ENCODE peak calls at places on chromosomes 4 and X, in five cellular contexts. Z is K562, D is HepG2, G is SK-N-SH, O is GM12878. E is an unnamed sample.

GRCh38 chr4:39563448-39563847 is 36.2 kb upstream of the UGDH start:
- DNase-seq in Z (no peak), D (no peak), G (no peak), O (no peak), E (no peak)

GRCh38 chr4:110533590-110533910 is 57.6 kb downstream of the ENPEP start:
- DNase-seq in Z (no peak), D (no peak), G (no peak), O (no peak), E (no peak)

GRCh38 chr4:112859456-112860184 is 189.8 kb upstream of the ANK2 start:
- DNase-seq in Z (no peak), D (no peak), G (peak; percentile 69), O (no peak), E (no peak)

GRCh38 chrX:26851981-26852380 is 611.2 kb downstream of the PPP4R3C start:
- DNase-seq in Z (no peak), D (peak; percentile 0), G (no peak), O (no peak), E (peak; percentile 11)

GRCh38 chr4:2076908-2077534 is 17.9 kb downstream of the NAT8L start:
- DNase-seq in Z (no peak), D (peak; percentile 74), G (no peak), O (no peak), E (no peak)

GRCh38 chr4:11426716-11427115 is 2.0 kb downstream of the HS3ST1 start:
- DNase-seq in Z (no peak), D (no peak), G (no peak), O (no peak), E (no peak)

GRCh38 chr4:141524116-141524515 is 112.3 kb upstream of the IL15 start:
- DNase-seq in Z (no peak), D (no peak), G (no peak), O (no peak), E (no peak)

GRCh38 chr4:71239365-71239764 is 99.5 kb upstream of the SLC4A4 start:
- DNase-seq in Z (no peak), D (no peak), G (no peak), O (no peak), E (no peak)

GRCh38 chr4:40363945-40364344 is 28.8 kb downstream of the CHRNA9 start:
- DNase-seq in Z (no peak), D (no peak), G (no peak), O (no peak), E (no peak)

GRCh38 chr4:107094332-107094731 is 58.2 kb upstream of the DKK2 start:
- DNase-seq in Z (no peak), D (peak; percentile 1), G (no peak), O (no peak), E (peak; percentile 10)

GRCh38 chr4:141654098-141654497 is 17.7 kb downstream of the IL15 start:
- DNase-seq in Z (no peak), D (no peak), G (no peak), O (no peak), E (peak; percentile 36)

GRCh38 chr4:39285853-39286252 is 80.3 kb downstream of the RFC1 start:
- DNase-seq in Z (no peak), D (no peak), G (no peak), O (no peak), E (no peak)

GRCh38 chrX:97743014-97743413 is 859.3 kb downstream of the RPA4 start:
- DNase-seq in Z (no peak), D (no peak), G (no peak), O (no peak), E (no peak)

GRCh38 chrX:2536974-2537373 is 36.2 kb upstream of the DHRSX start:
- DNase-seq in Z (no peak), D (no peak), G (no peak), O (no peak), E (no peak)

GRCh38 chrX:19377799-19378198 is 34.1 kb downstream of the PDHA1 start:
- DNase-seq in Z (no peak), D (no peak), G (no peak), O (no peak), E (no peak)

GRCh38 chr4:24736066-24736465 is 59.3 kb upstream of the SOD3 start:
- DNase-seq in Z (no peak), D (no peak), G (no peak), O (no peak), E (no peak)

GRCh38 chrX:41086627-41086932 is 1.3 kb downstream of the USP9X start:
- DNase-seq in Z (no peak), D (no peak), G (no peak), O (no peak), E (no peak)

GRCh38 chr4:18012115-18012806 is 9.3 kb downstream of the LCORL start:
- DNase-seq in Z (no peak), D (no peak), G (no peak), O (no peak), E (no peak)

GRCh38 chr4:133152330-133152791 is 3.3 kb downstream of the PCDH10 start:
- DNase-seq in Z (no peak), D (no peak), G (no peak), O (no peak), E (no peak)

GRCh38 chr4:6124386-6125102 is 75.8 kb downstream of the JAKMIP1 start:
- DNase-seq in Z (no peak), D (no peak), G (no peak), O (no peak), E (no peak)

GRCh38 chrX:108439961-108440696 is 491 bp downstream of the COL4A5 start:
- DNase-seq in Z (peak; percentile 10), D (no peak), G (no peak), O (no peak), E (peak; percentile 42)

GRCh38 chr4:118842055-118842454 is 6.1 kb upstream of the SEC24D start:
- DNase-seq in Z (no peak), D (no peak), G (no peak), O (no peak), E (no peak)

GRCh38 chrX:50469206-50469605 is 1.4 kb downstream of the DGKK start:
- DNase-seq in Z (no peak), D (no peak), G (peak; percentile 41), O (no peak), E (no peak)

GRCh38 chrX:147741776-147742175 is 169.9 kb upstream of the FMR1 start:
- DNase-seq in Z (no peak), D (no peak), G (no peak), O (no peak), E (no peak)

GRCh38 chr4:76090241-76090691 is 15.8 kb downstream of the ART3 start:
- DNase-seq in Z (peak; percentile 58), D (peak; percentile 13), G (peak; percentile 45), O (no peak), E (no peak)

GRCh38 chr4:4574792-4575191 is 32.9 kb upstream of the STX18 start:
- DNase-seq in Z (no peak), D (no peak), G (no peak), O (no peak), E (no peak)

GRCh38 chrX:150547511-150548115 is 20.8 kb upstream of the MTM1 start:
- DNase-seq in Z (peak; percentile 68), D (no peak), G (peak; percentile 35), O (no peak), E (no peak)

GRCh38 chr4:183635333-183635732 is 23.7 kb downstream of the RWDD4 start:
- DNase-seq in Z (no peak), D (no peak), G (no peak), O (no peak), E (no peak)

GRCh38 chr4:112418092-112418491 is 97.9 kb downstream of the NEUROG2 start:
- DNase-seq in Z (no peak), D (no peak), G (no peak), O (no peak), E (no peak)

GRCh38 chr4:5300275-5300674 is 249.0 kb downstream of the STK32B start:
- DNase-seq in Z (no peak), D (no peak), G (no peak), O (no peak), E (no peak)

GRCh38 chr4:138438608-138439007 is 196.5 kb upstream of the SLC7A11 start:
- DNase-seq in Z (no peak), D (no peak), G (no peak), O (no peak), E (peak; percentile 25)

GRCh38 chr4:103493450-103494159 is 226.2 kb downstream of the TACR3 start:
- DNase-seq in Z (no peak), D (no peak), G (no peak), O (no peak), E (no peak)

GRCh38 chrX:55161581-55161980 is 58.6 kb upstream of the PAGE5 start:
- DNase-seq in Z (no peak), D (no peak), G (no peak), O (no peak), E (no peak)

DNA sequence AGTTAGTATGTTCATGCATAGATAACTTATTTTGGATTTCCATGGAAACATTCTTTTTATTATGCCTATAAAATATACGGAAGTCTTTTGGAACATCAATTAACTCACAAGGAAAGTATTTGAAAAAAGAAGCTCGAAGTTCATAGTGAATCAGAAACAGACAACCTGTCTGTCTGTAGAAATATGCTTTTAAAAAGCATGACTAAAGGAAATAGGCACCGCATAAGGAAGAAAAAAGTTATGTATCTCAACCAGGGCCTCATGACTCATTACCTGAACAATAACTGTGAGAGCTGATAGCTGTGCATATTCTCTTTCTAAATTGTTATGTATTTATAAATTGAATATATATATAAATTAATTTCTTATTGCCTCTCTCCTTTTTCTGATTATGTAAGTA is 324.1 kb downstream of the TLL1 start:
- DNase-seq in Z (no peak), D (no peak), G (no peak), O (no peak), E (no peak)
- TF ChIP-seq FOXM1 in Z (no peak), D (no peak), G (no peak), O (no peak), E (no peak)

GRCh38 chr4:3416270-3416669 is 25.5 kb upstream of the HGFAC start:
- DNase-seq in Z (no peak), D (no peak), G (no peak), O (no peak), E (no peak)
- TF ChIP-seq FOXM1 in Z (no peak), D (no peak), G (no peak), O (no peak), E (no peak)

GRCh38 chr4:7964890-7965662 is 25.4 kb upstream of the AFAP1 start:
- DNase-seq in Z (no peak), D (no peak), G (no peak), O (no peak), E (no peak)
- TF ChIP-seq FOXM1 in Z (no peak), D (no peak), G (no peak), O (no peak), E (no peak)

DNA sequence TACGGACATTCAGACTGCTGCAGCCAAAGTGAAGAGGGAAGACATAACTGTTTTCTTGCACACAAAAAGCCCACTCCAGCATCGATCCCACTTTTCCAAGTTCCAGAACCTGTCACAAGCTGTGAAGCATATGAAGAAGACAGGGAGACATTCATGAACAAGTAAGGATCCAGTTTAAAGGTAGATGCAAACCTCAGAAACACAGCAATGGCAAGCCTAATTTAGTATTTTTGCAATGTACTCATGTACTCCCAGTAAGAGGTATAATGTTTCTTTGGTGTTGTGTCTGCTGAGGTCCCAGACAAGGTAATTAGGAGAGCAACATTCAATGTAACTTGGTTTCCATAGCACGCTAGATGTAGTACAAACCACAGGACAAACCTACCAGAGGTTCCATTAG is 4.6 kb downstream of the AFP start:
- DNase-seq in Z (no peak), D (no peak), G (no peak), O (no peak), E (no peak)
- TF ChIP-seq FOXM1 in Z (no peak), D (no peak), G (no peak), O (no peak), E (no peak)

DNA sequence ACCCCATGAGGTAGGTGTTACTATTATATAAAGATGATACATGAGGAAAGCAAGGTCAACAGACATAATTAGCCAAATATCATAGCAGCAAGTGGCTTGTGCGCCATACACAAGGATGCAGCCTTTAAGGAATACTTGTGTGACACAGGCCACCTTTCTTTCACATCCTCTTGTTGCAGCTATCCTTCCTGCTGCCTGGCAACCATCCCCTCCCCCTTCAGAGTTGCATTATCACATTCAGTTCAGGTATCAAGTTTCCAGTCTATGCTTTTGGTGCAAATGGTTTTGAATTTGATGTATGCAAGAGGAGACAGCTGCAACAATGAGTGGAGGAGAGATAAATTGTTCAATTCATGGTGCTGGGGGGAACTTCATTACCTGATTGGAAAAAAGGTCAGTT is 6.4 kb downstream of the ZCCHC18 start:
- DNase-seq in Z (no peak), D (no peak), G (no peak), O (no peak), E (no peak)
- TF ChIP-seq FOXM1 in Z (no peak), D (no peak), G (no peak), O (no peak), E (no peak)